ENCODE peak calls at places on chromosome 19, in five cellular contexts. One of them, this sample, is unnamed.
A peak's percentile ranks its signal among the peaks of the same experiment; 100 is the strongest.

GRCh38 chr19:57321164-57321563 is 892 bp downstream of the ZNF543 start:
- DNase-seq in Karpas-422: no peak
- DNase-seq in pancreas: no peak
- DNase-seq in MM.1S: no peak
- DNase-seq in RWPE1: no peak
- DNase-seq in this sample: no peak

GRCh38 chr19:52891336-52891735 is 6.1 kb downstream of the ZNF320 start:
- DNase-seq in MM.1S: no peak
- DNase-seq in Karpas-422: no peak
- DNase-seq in RWPE1: no peak
- DNase-seq in pancreas: no peak
- DNase-seq in this sample: no peak

GRCh38 chr19:38670921-38671398 is 23.5 kb downstream of the ACTN4 start:
- DNase-seq in pancreas: no peak
- DNase-seq in RWPE1: no peak
- DNase-seq in Karpas-422: no peak
- DNase-seq in MM.1S: no peak
- DNase-seq in this sample: no peak

GRCh38 chr19:29514525-29515232 is 11.1 kb upstream of the VSTM2B start:
- DNase-seq in RWPE1: no peak
- DNase-seq in Karpas-422: peak; percentile 54
- DNase-seq in MM.1S: no peak
- DNase-seq in pancreas: no peak
- DNase-seq in this sample: no peak

GRCh38 chr19:38228491-38229439 is 4.7 kb upstream of the DPF1 start:
- DNase-seq in pancreas: no peak
- DNase-seq in RWPE1: no peak
- DNase-seq in MM.1S: no peak
- DNase-seq in Karpas-422: no peak
- DNase-seq in this sample: no peak

GRCh38 chr19:42553292-42554045 is 25.2 kb upstream of the CEACAM1 start:
- DNase-seq in RWPE1: no peak
- DNase-seq in MM.1S: no peak
- DNase-seq in pancreas: no peak
- DNase-seq in Karpas-422: no peak
- DNase-seq in this sample: no peak

GRCh38 chr19:54329476-54330165 is 9.3 kb downstream of the LILRA4 start:
- DNase-seq in Karpas-422: no peak
- DNase-seq in RWPE1: no peak
- DNase-seq in pancreas: peak; percentile 42
- DNase-seq in MM.1S: no peak
- DNase-seq in this sample: no peak

GRCh38 chr19:42255766-42256750 is 1.1 kb upstream of the ERF start:
- DNase-seq in Karpas-422: no peak
- DNase-seq in pancreas: peak; percentile 20
- DNase-seq in MM.1S: peak; percentile 5
- DNase-seq in RWPE1: no peak
- DNase-seq in this sample: no peak

GRCh38 chr19:15262011-15262410 is 29.8 kb upstream of the EPHX3 start:
- DNase-seq in pancreas: peak; percentile 92
- DNase-seq in RWPE1: no peak
- DNase-seq in Karpas-422: no peak
- DNase-seq in MM.1S: no peak
- DNase-seq in this sample: no peak

GRCh38 chr19:46372901-46373572 is 26.1 kb downstream of the PPP5C start:
- DNase-seq in Karpas-422: no peak
- DNase-seq in RWPE1: peak; percentile 60
- DNase-seq in pancreas: no peak
- DNase-seq in MM.1S: no peak
- DNase-seq in this sample: peak; percentile 27

GRCh38 chr19:12767666-12768065 is 7.7 kb downstream of the HOOK2 start:
- DNase-seq in RWPE1: no peak
- DNase-seq in pancreas: no peak
- DNase-seq in Karpas-422: no peak
- DNase-seq in MM.1S: no peak
- DNase-seq in this sample: no peak

GRCh38 chr19:49056101-49056901 is 1.2 kb downstream of the CGB7 start:
- DNase-seq in RWPE1: peak; percentile 82
- DNase-seq in Karpas-422: peak; percentile 46
- DNase-seq in MM.1S: peak; percentile 41
- DNase-seq in pancreas: peak; percentile 36
- DNase-seq in this sample: no peak

GRCh38 chr19:38004505-38005223 is 97.7 kb downstream of the SIPA1L3 start:
- DNase-seq in MM.1S: peak; percentile 32
- DNase-seq in pancreas: peak; percentile 45
- DNase-seq in Karpas-422: peak; percentile 94
- DNase-seq in RWPE1: peak; percentile 97
- DNase-seq in this sample: peak; percentile 84

GRCh38 chr19:40265763-40266099 is 19.4 kb downstream of the AKT2 start:
- DNase-seq in Karpas-422: no peak
- DNase-seq in pancreas: no peak
- DNase-seq in MM.1S: no peak
- DNase-seq in RWPE1: no peak
- DNase-seq in this sample: no peak

GRCh38 chr19:51127032-51127431 is 2.3 kb downstream of the SIGLEC9 start:
- DNase-seq in MM.1S: no peak
- DNase-seq in RWPE1: no peak
- DNase-seq in pancreas: no peak
- DNase-seq in Karpas-422: no peak
- DNase-seq in this sample: no peak

GRCh38 chr19:14944456-14944855 is 3.2 kb downstream of the OR7C2 start:
- DNase-seq in MM.1S: no peak
- DNase-seq in Karpas-422: no peak
- DNase-seq in RWPE1: no peak
- DNase-seq in pancreas: no peak
- DNase-seq in this sample: no peak

GRCh38 chr19:29810504-29810871 is 1.3 kb upstream of the CCNE1 start:
- DNase-seq in MM.1S: no peak
- DNase-seq in Karpas-422: no peak
- DNase-seq in pancreas: no peak
- DNase-seq in RWPE1: peak; percentile 55
- DNase-seq in this sample: peak; percentile 69

GRCh38 chr19:32346901-32347300 is 1.5 kb downstream of the ZNF507 start:
- DNase-seq in MM.1S: no peak
- DNase-seq in RWPE1: no peak
- DNase-seq in Karpas-422: no peak
- DNase-seq in pancreas: no peak
- DNase-seq in this sample: no peak

GRCh38 chr19:58518261-58519086 is 1.1 kb downstream of the ZBTB45 start:
- DNase-seq in pancreas: peak; percentile 10
- DNase-seq in MM.1S: no peak
- DNase-seq in Karpas-422: peak; percentile 67
- DNase-seq in RWPE1: no peak
- DNase-seq in this sample: no peak

GRCh38 chr19:44752816-44753618 is 4.5 kb downstream of the BCL3 start:
- DNase-seq in Karpas-422: peak; percentile 56
- DNase-seq in MM.1S: peak; percentile 97
- DNase-seq in pancreas: peak; percentile 97
- DNase-seq in RWPE1: peak; percentile 93
- DNase-seq in this sample: peak; percentile 77

GRCh38 chr19:9313756-9314155 is 4.1 kb upstream of the ZNF699 start:
- DNase-seq in pancreas: no peak
- DNase-seq in MM.1S: no peak
- DNase-seq in RWPE1: no peak
- DNase-seq in Karpas-422: no peak
- DNase-seq in this sample: no peak

GRCh38 chr19:869245-870177 is 10.0 kb downstream of the CFD start:
- DNase-seq in Karpas-422: no peak
- DNase-seq in MM.1S: no peak
- DNase-seq in RWPE1: peak; percentile 69
- DNase-seq in pancreas: no peak
- DNase-seq in this sample: peak; percentile 20
- H3K27ac ChIP-seq in Karpas-422: no peak overlapping the region
- H3K27ac ChIP-seq in MM.1S: no peak overlapping the region
- H3K27ac ChIP-seq in RWPE1: peak overlapping the region; percentile 92
- H3K27ac ChIP-seq in pancreas: no peak overlapping the region
- H3K27ac ChIP-seq in this sample: peak overlapping the region; percentile 46

DNA sequence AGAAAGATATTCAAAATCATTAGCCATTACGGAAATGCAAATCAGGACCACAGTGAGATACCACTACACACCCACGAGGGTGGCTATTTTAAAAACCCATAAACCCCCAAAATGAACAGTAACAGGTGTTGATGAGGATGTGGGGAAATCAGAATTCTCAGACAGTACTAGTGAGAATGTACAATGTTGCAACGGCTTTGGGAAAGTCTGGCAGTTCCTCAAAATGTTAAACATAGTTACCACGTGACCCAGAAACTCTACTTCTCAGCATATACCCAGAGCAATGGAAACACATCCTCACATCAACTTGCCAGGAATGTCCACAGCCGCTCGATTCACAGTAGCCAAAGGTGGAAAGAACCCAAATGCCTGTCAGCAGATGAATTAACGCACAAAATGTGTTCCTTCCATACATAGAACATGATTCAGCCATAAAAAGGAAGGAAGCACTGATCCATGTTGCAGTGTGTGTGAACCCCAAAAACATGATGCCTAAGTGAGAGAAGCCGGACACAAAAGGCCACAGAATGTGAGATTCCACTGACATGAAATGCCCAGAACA is 7.0 kb downstream of the PLVAP start:
- DNase-seq in pancreas: no peak
- DNase-seq in RWPE1: no peak
- DNase-seq in Karpas-422: peak; percentile 83
- DNase-seq in MM.1S: peak; percentile 58
- DNase-seq in this sample: no peak
- H3K27ac ChIP-seq in pancreas: no peak overlapping the region
- H3K27ac ChIP-seq in RWPE1: no peak overlapping the region
- H3K27ac ChIP-seq in Karpas-422: no peak overlapping the region
- H3K27ac ChIP-seq in MM.1S: peak overlapping the region; percentile 70
- H3K27ac ChIP-seq in this sample: no peak overlapping the region

GRCh38 chr19:28393574-28394336 is 819.2 kb downstream of the UQCRFS1 start:
- DNase-seq in Karpas-422: no peak
- DNase-seq in pancreas: no peak
- DNase-seq in MM.1S: peak; percentile 84
- DNase-seq in RWPE1: no peak
- DNase-seq in this sample: no peak
- H3K27ac ChIP-seq in Karpas-422: no peak overlapping the region
- H3K27ac ChIP-seq in pancreas: no peak overlapping the region
- H3K27ac ChIP-seq in MM.1S: peak overlapping the region; percentile 83
- H3K27ac ChIP-seq in RWPE1: no peak overlapping the region
- H3K27ac ChIP-seq in this sample: no peak overlapping the region

GRCh38 chr19:11179716-11180297 is 17.5 kb downstream of the KANK2 start:
- DNase-seq in MM.1S: peak; percentile 74
- DNase-seq in pancreas: no peak
- DNase-seq in Karpas-422: no peak
- DNase-seq in RWPE1: no peak
- DNase-seq in this sample: no peak
- H3K27ac ChIP-seq in MM.1S: peak overlapping the region; percentile 41
- H3K27ac ChIP-seq in pancreas: no peak overlapping the region
- H3K27ac ChIP-seq in Karpas-422: no peak overlapping the region
- H3K27ac ChIP-seq in RWPE1: peak overlapping the region; percentile 40
- H3K27ac ChIP-seq in this sample: no peak overlapping the region

GRCh38 chr19:55465460-55466245 is 1.1 kb upstream of the C19orf85 start:
- DNase-seq in MM.1S: no peak
- DNase-seq in RWPE1: no peak
- DNase-seq in Karpas-422: no peak
- DNase-seq in pancreas: no peak
- DNase-seq in this sample: no peak

GRCh38 chr19:55471266-55471665 is 5.2 kb upstream of the ZNF628 start:
- DNase-seq in RWPE1: no peak
- DNase-seq in MM.1S: no peak
- DNase-seq in pancreas: no peak
- DNase-seq in Karpas-422: no peak
- DNase-seq in this sample: no peak

GRCh38 chr19:55466246-55466614 is 1.7 kb upstream of the C19orf85 start:
- DNase-seq in pancreas: no peak
- DNase-seq in MM.1S: no peak
- DNase-seq in Karpas-422: no peak
- DNase-seq in RWPE1: no peak
- DNase-seq in this sample: no peak

GRCh38 chr19:55467236-55468053 is 2.9 kb upstream of the C19orf85 start:
- DNase-seq in RWPE1: peak; percentile 61
- DNase-seq in Karpas-422: peak; percentile 91
- DNase-seq in MM.1S: peak; percentile 47
- DNase-seq in pancreas: no peak
- DNase-seq in this sample: no peak

DNA sequence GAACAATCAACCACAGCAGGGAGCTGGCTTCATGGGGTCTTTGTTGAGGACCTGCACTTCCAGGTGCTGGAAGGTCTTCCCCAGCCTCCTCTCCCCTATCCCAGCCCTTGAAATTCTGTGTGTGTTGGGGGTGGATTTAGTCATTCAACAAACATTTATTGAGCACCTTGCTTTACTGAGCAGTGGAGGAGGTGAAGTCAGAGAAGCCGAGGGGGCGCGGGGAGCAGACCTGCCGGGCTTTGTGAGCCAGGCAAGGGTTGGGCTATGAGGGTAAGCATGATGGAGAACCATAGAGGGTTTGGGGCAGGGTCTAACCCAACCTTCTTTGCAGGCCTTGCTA is 3.5 kb upstream of the C19orf85 start:
- DNase-seq in Karpas-422: no peak
- DNase-seq in pancreas: no peak
- DNase-seq in RWPE1: no peak
- DNase-seq in MM.1S: no peak
- DNase-seq in this sample: no peak
- H3K27ac ChIP-seq in Karpas-422: no peak overlapping the region
- H3K27ac ChIP-seq in pancreas: no peak overlapping the region
- H3K27ac ChIP-seq in RWPE1: no peak overlapping the region
- H3K27ac ChIP-seq in MM.1S: no peak overlapping the region
- H3K27ac ChIP-seq in this sample: no peak overlapping the region

DNA sequence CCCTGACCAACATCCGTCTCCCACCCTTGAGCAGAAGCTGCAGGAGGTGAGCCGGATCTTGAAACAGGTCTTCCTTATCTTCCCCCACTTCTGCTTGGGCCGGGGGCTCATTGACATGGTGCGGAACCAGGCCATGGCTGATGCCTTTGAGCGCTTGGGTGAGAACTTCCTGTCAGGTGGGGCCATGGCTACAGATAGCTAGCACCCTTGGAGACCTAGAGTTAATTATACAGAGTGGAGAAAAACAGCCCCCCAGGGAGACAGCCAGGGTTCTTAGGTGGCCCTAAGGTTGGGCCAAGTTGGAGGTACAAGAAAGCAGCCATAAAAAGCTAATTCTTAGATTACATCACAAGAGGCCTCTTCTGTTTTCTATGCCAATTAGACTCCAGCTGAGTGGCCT is 8.9 kb upstream of the ARHGAP45 start:
- DNase-seq in Karpas-422: peak; percentile 74
- DNase-seq in pancreas: no peak
- DNase-seq in MM.1S: no peak
- DNase-seq in RWPE1: no peak
- DNase-seq in this sample: no peak
- H3K27ac ChIP-seq in Karpas-422: peak overlapping the region; percentile 40
- H3K27ac ChIP-seq in pancreas: no peak overlapping the region
- H3K27ac ChIP-seq in MM.1S: no peak overlapping the region
- H3K27ac ChIP-seq in RWPE1: no peak overlapping the region
- H3K27ac ChIP-seq in this sample: no peak overlapping the region

GRCh38 chr19:2775556-2776430 is 7.3 kb downstream of the SGTA start:
- DNase-seq in Karpas-422: no peak
- DNase-seq in RWPE1: no peak
- DNase-seq in MM.1S: no peak
- DNase-seq in pancreas: no peak
- DNase-seq in this sample: no peak
- H3K27ac ChIP-seq in Karpas-422: no peak overlapping the region
- H3K27ac ChIP-seq in RWPE1: peak overlapping the region; percentile 6
- H3K27ac ChIP-seq in MM.1S: no peak overlapping the region
- H3K27ac ChIP-seq in pancreas: no peak overlapping the region
- H3K27ac ChIP-seq in this sample: no peak overlapping the region

GRCh38 chr19:55545443-55545842 is at the start of gene SBK3:
- DNase-seq in Karpas-422: no peak
- DNase-seq in MM.1S: no peak
- DNase-seq in pancreas: no peak
- DNase-seq in RWPE1: no peak
- DNase-seq in this sample: no peak
- H3K27ac ChIP-seq in Karpas-422: no peak within 1 kb of the TSS
- H3K27ac ChIP-seq in MM.1S: no peak within 1 kb of the TSS
- H3K27ac ChIP-seq in pancreas: no peak within 1 kb of the TSS
- H3K27ac ChIP-seq in RWPE1: no peak within 1 kb of the TSS
- H3K27ac ChIP-seq in this sample: no peak within 1 kb of the TSS